ENCODE peak calls at places on chromosome 11, in seven cellular contexts. J is COR-L47, B is mucosa of gallbladder, L is cardiac muscle cell, Q is ureter, I is NCI-H1417, K is A549. U is an unnamed sample.
A peak's percentile ranks its signal among the peaks of the same experiment; 100 is the strongest.

GRCh38 chr11:17208257-17208999 is 642 bp upstream of the PIK3C2A start:
- DNase-seq in B (peak; percentile 65), I (peak; percentile 91), Q (peak; percentile 64), K (peak; percentile 75), J (peak; percentile 73), L (peak; percentile 68), U (peak; percentile 69)

GRCh38 chr11:59857444-59858434 is 8.5 kb downstream of the TCN1 start:
- DNase-seq in J (no peak), B (no peak), K (peak; percentile 6), I (no peak), Q (no peak), L (no peak), U (no peak)

GRCh38 chr11:128525411-128526243 is 61.7 kb downstream of the ETS1 start:
- DNase-seq in Q (no peak), L (no peak), K (no peak), B (no peak), I (no peak), J (no peak), U (no peak)

GRCh38 chr11:20164152-20164551 is 3.9 kb upstream of the DBX1 start:
- DNase-seq in J (no peak), Q (no peak), I (no peak), B (no peak), K (no peak), L (no peak), U (no peak)

GRCh38 chr11:70315726-70316125 is 45.2 kb downstream of the PPFIA1 start:
- DNase-seq in Q (no peak), K (no peak), J (no peak), I (no peak), B (no peak), L (no peak), U (no peak)

GRCh38 chr11:86740628-86741488 is 59.5 kb upstream of the PRSS23 start:
- DNase-seq in J (no peak), K (peak; percentile 77), L (peak; percentile 97), B (peak; percentile 69), I (no peak), Q (peak; percentile 76), U (peak; percentile 85)

GRCh38 chr11:123690490-123690889 is 36.1 kb upstream of the SCN3B start:
- DNase-seq in K (peak; percentile 10), Q (no peak), I (no peak), B (no peak), J (no peak), L (peak; percentile 55), U (no peak)

GRCh38 chr11:27118371-27118770 is 77.8 kb downstream of the BBOX1 start:
- DNase-seq in I (no peak), K (no peak), Q (no peak), L (no peak), B (no peak), J (no peak), U (no peak)

GRCh38 chr11:123381817-123382554 is 48.1 kb upstream of the GRAMD1B start:
- DNase-seq in I (no peak), L (no peak), B (no peak), Q (no peak), K (no peak), J (no peak), U (no peak)

U was measured in right atrium auricular region.